ENCODE peak calls at places on chromosomes 1 and 21, in nine cellular contexts. T, X, Z, V, B, M, I, O and C are unnamed samples.
A peak's percentile ranks its signal among the peaks of the same experiment; 100 is the strongest.

GRCh38 chr1:210792250-210792649 is 341.7 kb downstream of the KCNH1 start:
- DNase-seq in T (no peak), X (no peak), Z (no peak), V (no peak), B (no peak), M (no peak), I (no peak), O (no peak), C (no peak)

GRCh38 chr1:244444854-244445253 is 6.9 kb downstream of the ADSS2 start:
- DNase-seq in T (no peak), X (no peak), Z (peak; percentile 43), V (no peak), B (no peak), M (no peak), I (no peak), O (no peak), C (no peak)

GRCh38 chr1:21012937-21013336 is 163.8 kb downstream of the EIF4G3 start:
- DNase-seq in T (no peak), X (peak; percentile 69), Z (no peak), V (no peak), B (no peak), M (no peak), I (peak; percentile 12), O (no peak), C (peak; percentile 64)

GRCh38 chr1:231107186-231107585 is 54.7 kb upstream of the TRIM67 start:
- DNase-seq in T (no peak), X (no peak), Z (no peak), V (no peak), B (no peak), M (no peak), I (no peak), O (no peak), C (no peak)

GRCh38 chr1:56394298-56394697 is 185.1 kb downstream of the PLPP3 start:
- DNase-seq in T (no peak), X (no peak), Z (no peak), V (no peak), B (no peak), M (no peak), I (no peak), O (no peak), C (no peak)

GRCh38 chr1:204746838-204747442 is 61.4 kb upstream of the LRRN2 start:
- DNase-seq in T (no peak), X (peak; percentile 69), Z (peak; percentile 58), V (peak; percentile 22), B (no peak), M (peak; percentile 80), I (peak; percentile 41), O (peak; percentile 19), C (peak; percentile 33)

GRCh38 chr1:110056776-110057175 is 13.7 kb downstream of the ALX3 start:
- DNase-seq in T (no peak), X (peak; percentile 36), Z (peak; percentile 86), V (no peak), B (no peak), M (peak; percentile 13), I (peak; percentile 73), O (no peak), C (peak; percentile 20)

GRCh38 chr1:36093226-36093625 is 4.5 kb downstream of the ADPRS start:
- DNase-seq in T (no peak), X (no peak), Z (no peak), V (no peak), B (no peak), M (no peak), I (no peak), O (no peak), C (no peak)

GRCh38 chr1:54883349-54884102 is 3.5 kb downstream of the DHCR24 start:
- DNase-seq in T (no peak), X (peak; percentile 65), Z (peak; percentile 63), V (no peak), B (no peak), M (no peak), I (peak; percentile 29), O (no peak), C (no peak)

GRCh38 chr1:183609313-183609712 is 19.1 kb upstream of the NCF2 start:
- DNase-seq in T (peak; percentile 82), X (peak; percentile 75), Z (peak; percentile 90), V (no peak), B (no peak), M (peak; percentile 68), I (peak; percentile 81), O (peak; percentile 65), C (peak; percentile 53)

GRCh38 chr1:231814031-231814430 is 187.4 kb downstream of the DISC1 start:
- DNase-seq in T (no peak), X (peak; percentile 20), Z (no peak), V (no peak), B (no peak), M (no peak), I (no peak), O (no peak), C (peak; percentile 6)

GRCh38 chr21:45454081-45454923 is 49.3 kb downstream of the COL18A1 start:
- DNase-seq in T (no peak), X (no peak), Z (no peak), V (no peak), B (no peak), M (no peak), I (no peak), O (no peak), C (no peak)

GRCh38 chr21:36744560-36745231 is 45.8 kb downstream of the SIM2 start:
- DNase-seq in T (no peak), X (no peak), Z (no peak), V (no peak), B (no peak), M (no peak), I (no peak), O (no peak), C (no peak)

GRCh38 chr1:178530037-178530402 is 17.1 kb downstream of the TEX35 start:
- DNase-seq in T (no peak), X (peak; percentile 65), Z (peak; percentile 79), V (no peak), B (no peak), M (peak; percentile 91), I (peak; percentile 86), O (no peak), C (peak; percentile 69)

GRCh38 chr21:44521301-44521927 is 18.6 kb downstream of the KRTAP10-1 start:
- DNase-seq in T (no peak), X (no peak), Z (no peak), V (no peak), B (no peak), M (no peak), I (no peak), O (peak; percentile 6), C (no peak)

GRCh38 chr1:51420867-51421627 is 90.7 kb upstream of the TTC39A start:
- DNase-seq in T (no peak), X (no peak), Z (no peak), V (no peak), B (no peak), M (no peak), I (no peak), O (no peak), C (no peak)

GRCh38 chr1:51425273-51425672 is 93.8 kb downstream of the EPS15 start:
- DNase-seq in T (no peak), X (no peak), Z (no peak), V (no peak), B (no peak), M (no peak), I (no peak), O (no peak), C (no peak)

GRCh38 chr1:51421961-51422360 is 91.6 kb upstream of the TTC39A start:
- DNase-seq in T (no peak), X (peak; percentile 84), Z (peak; percentile 78), V (no peak), B (no peak), M (peak; percentile 54), I (peak; percentile 82), O (no peak), C (peak; percentile 75)

GRCh38 chr1:51423098-51423821 is 92.9 kb upstream of the TTC39A start:
- DNase-seq in T (no peak), X (peak; percentile 66), Z (peak; percentile 35), V (no peak), B (no peak), M (no peak), I (peak; percentile 58), O (no peak), C (no peak)

GRCh38 chr1:51422367-51423097 is 92.2 kb upstream of the TTC39A start:
- DNase-seq in T (no peak), X (no peak), Z (no peak), V (no peak), B (no peak), M (no peak), I (no peak), O (no peak), C (no peak)
- H3K4me3 ChIP-seq in T (peak overlapping the region; percentile 50), X (no peak overlapping the region), Z (no peak overlapping the region), V (no peak overlapping the region), B (no peak overlapping the region), M (no peak overlapping the region), I (peak overlapping the region; percentile 25), O (no peak overlapping the region), C (no peak overlapping the region)

GRCh38 chr1:2235300-2235998 is 7.3 kb downstream of the SKI start:
- DNase-seq in T (no peak), X (no peak), Z (no peak), V (no peak), B (no peak), M (no peak), I (no peak), O (no peak), C (no peak)
- H3K4me3 ChIP-seq in T (no peak overlapping the region), X (no peak overlapping the region), Z (no peak overlapping the region), V (no peak overlapping the region), B (no peak overlapping the region), M (no peak overlapping the region), I (no peak overlapping the region), O (no peak overlapping the region), C (no peak overlapping the region)

DNA sequence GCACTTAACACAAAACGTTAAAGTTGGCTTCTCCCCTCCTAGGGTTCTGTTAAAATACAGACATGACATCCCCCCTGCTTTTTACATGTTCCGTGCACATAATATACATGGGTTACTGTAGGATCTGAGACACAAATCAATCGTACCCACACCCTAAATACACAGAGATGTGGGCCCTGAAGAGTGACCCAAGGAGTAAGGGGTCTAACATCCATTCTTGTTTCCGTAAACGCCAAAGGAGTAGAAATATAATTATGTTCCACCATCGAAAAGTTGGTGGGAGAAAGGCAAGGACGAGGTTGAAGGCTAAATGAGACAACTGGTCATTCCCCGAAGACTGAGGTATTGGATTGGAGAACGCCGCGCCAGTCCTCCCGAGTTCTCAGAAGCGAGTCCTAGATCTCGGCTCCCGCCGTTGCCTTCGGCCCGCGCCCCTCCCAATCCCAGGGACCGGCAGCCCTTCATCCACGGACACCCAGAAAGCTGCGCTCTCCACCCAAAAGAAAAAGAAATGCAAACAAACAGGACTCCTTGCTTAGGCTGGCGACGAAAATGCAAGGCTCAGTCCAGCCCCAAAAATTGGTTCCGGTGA is 1.2 kb downstream of the TBX15 start:
- DNase-seq in T (no peak), X (peak; percentile 47), Z (peak; percentile 50), V (no peak), B (no peak), M (no peak), I (no peak), O (no peak), C (no peak)
- H3K4me3 ChIP-seq in T (peak overlapping the region; percentile 48), X (peak overlapping the region; percentile 89), Z (peak overlapping the region; percentile 39), V (no peak overlapping the region), B (peak overlapping the region; percentile 83), M (no peak overlapping the region), I (peak overlapping the region; percentile 18), O (peak overlapping the region; percentile 6), C (peak overlapping the region; percentile 62)

DNA sequence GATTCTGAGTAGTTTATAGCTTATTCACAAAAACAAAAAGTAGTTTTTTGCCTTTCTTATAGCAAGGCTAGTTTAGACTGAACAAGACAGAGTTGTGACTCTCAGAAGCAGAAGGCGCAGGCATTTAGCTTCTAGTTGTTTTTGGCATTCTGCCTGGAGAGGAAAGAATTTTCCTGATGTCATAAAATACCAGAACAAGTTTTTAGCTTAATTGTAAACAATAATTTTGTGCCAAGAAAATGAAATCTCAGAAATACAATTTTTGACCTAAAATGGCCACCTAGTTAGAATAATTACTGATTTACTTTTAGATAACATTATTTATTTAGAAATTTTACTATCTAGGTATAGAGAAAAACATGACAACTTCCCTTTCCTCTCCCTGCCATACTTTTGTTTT is 1.0 kb downstream of the DNAJB4 start:
- DNase-seq in T (no peak), X (peak; percentile 96), Z (peak; percentile 96), V (no peak), B (peak; percentile 63), M (peak; percentile 84), I (peak; percentile 94), O (peak; percentile 36), C (peak; percentile 93)
- H3K4me3 ChIP-seq in T (peak overlapping the region; percentile 72), X (peak overlapping the region; percentile 65), Z (peak overlapping the region; percentile 54), V (peak overlapping the region; percentile 68), B (peak overlapping the region; percentile 61), M (peak overlapping the region; percentile 84), I (peak overlapping the region; percentile 80), O (peak overlapping the region; percentile 61), C (peak overlapping the region; percentile 77)